ENCODE peak calls at places on chromosomes 6 and 20, in six cellular contexts. One of them, this sample, is unnamed. For H3K4me1, the result is how much of the 10 kb centered on the place peaks cover.

GRCh38 chr6:138500867-138501446 is 1.7 kb upstream of the NHSL1 start:
- DNase-seq in effector memory CD4-positive, alpha-beta T cell: no peak
- DNase-seq in psoas muscle: no peak
- DNase-seq in ovary: no peak
- DNase-seq in stomach: no peak
- DNase-seq in fibroblast of lung: no peak
- DNase-seq in this sample: no peak

GRCh38 chr20:16366548-16366947 is 206.7 kb downstream of the KIF16B start:
- DNase-seq in effector memory CD4-positive, alpha-beta T cell: no peak
- DNase-seq in psoas muscle: no peak
- DNase-seq in ovary: no peak
- DNase-seq in stomach: no peak
- DNase-seq in fibroblast of lung: no peak
- DNase-seq in this sample: no peak

GRCh38 chr20:25586877-25587276 is 1.5 kb upstream of the NINL start:
- DNase-seq in effector memory CD4-positive, alpha-beta T cell: no peak
- DNase-seq in psoas muscle: no peak
- DNase-seq in ovary: no peak
- DNase-seq in stomach: no peak
- DNase-seq in fibroblast of lung: no peak
- DNase-seq in this sample: no peak

GRCh38 chr6:154410619-154411044 is 54.0 kb upstream of the IPCEF1 start:
- DNase-seq in effector memory CD4-positive, alpha-beta T cell: no peak
- DNase-seq in psoas muscle: no peak
- DNase-seq in ovary: peak
- DNase-seq in stomach: no peak
- DNase-seq in fibroblast of lung: peak
- DNase-seq in this sample: peak

GRCh38 chr20:25490656-25491445 is 83.4 kb downstream of the GINS1 start:
- DNase-seq in effector memory CD4-positive, alpha-beta T cell: no peak
- DNase-seq in psoas muscle: no peak
- DNase-seq in ovary: no peak
- DNase-seq in stomach: no peak
- DNase-seq in fibroblast of lung: no peak
- DNase-seq in this sample: no peak

GRCh38 chr20:49811825-49812462 is 684 bp upstream of the SLC9A8 start:
- DNase-seq in effector memory CD4-positive, alpha-beta T cell: peak
- DNase-seq in psoas muscle: no peak
- DNase-seq in ovary: peak
- DNase-seq in stomach: no peak
- DNase-seq in fibroblast of lung: peak
- DNase-seq in this sample: no peak

GRCh38 chr6:39430968-39431523 is 108.5 kb upstream of the KCNK16 start:
- DNase-seq in effector memory CD4-positive, alpha-beta T cell: no peak
- DNase-seq in psoas muscle: peak
- DNase-seq in ovary: peak
- DNase-seq in stomach: peak
- DNase-seq in fibroblast of lung: no peak
- DNase-seq in this sample: peak

GRCh38 chr20:51487525-51488279 is 54.8 kb downstream of the NFATC2 start:
- DNase-seq in effector memory CD4-positive, alpha-beta T cell: no peak
- DNase-seq in psoas muscle: no peak
- DNase-seq in ovary: no peak
- DNase-seq in stomach: no peak
- DNase-seq in fibroblast of lung: peak
- DNase-seq in this sample: no peak

GRCh38 chr20:60589624-60590023 is 631.4 kb downstream of the CDH26 start:
- DNase-seq in effector memory CD4-positive, alpha-beta T cell: no peak
- DNase-seq in psoas muscle: no peak
- DNase-seq in ovary: no peak
- DNase-seq in stomach: no peak
- DNase-seq in fibroblast of lung: peak
- DNase-seq in this sample: no peak

GRCh38 chr6:18035330-18035854 is 48.0 kb upstream of the KIF13A start:
- DNase-seq in effector memory CD4-positive, alpha-beta T cell: no peak
- DNase-seq in psoas muscle: no peak
- DNase-seq in ovary: no peak
- DNase-seq in stomach: no peak
- DNase-seq in fibroblast of lung: no peak
- DNase-seq in this sample: no peak

GRCh38 chr6:137768935-137769334 is 98.1 kb upstream of the TNFAIP3 start:
- DNase-seq in effector memory CD4-positive, alpha-beta T cell: no peak
- DNase-seq in psoas muscle: no peak
- DNase-seq in ovary: no peak
- DNase-seq in stomach: no peak
- DNase-seq in fibroblast of lung: no peak
- DNase-seq in this sample: no peak

GRCh38 chr20:7883309-7883708 is 56.9 kb downstream of the HAO1 start:
- DNase-seq in effector memory CD4-positive, alpha-beta T cell: no peak
- DNase-seq in psoas muscle: no peak
- DNase-seq in ovary: no peak
- DNase-seq in stomach: no peak
- DNase-seq in fibroblast of lung: no peak
- DNase-seq in this sample: no peak

GRCh38 chr6:100622907-100623692 is 158.4 kb upstream of the SIM1 start:
- DNase-seq in effector memory CD4-positive, alpha-beta T cell: no peak
- DNase-seq in psoas muscle: no peak
- DNase-seq in ovary: no peak
- DNase-seq in stomach: no peak
- DNase-seq in fibroblast of lung: peak
- DNase-seq in this sample: no peak

GRCh38 chr20:23086056-23086551 is at the start of gene CD93:
- DNase-seq in effector memory CD4-positive, alpha-beta T cell: peak
- DNase-seq in psoas muscle: no peak
- DNase-seq in ovary: no peak
- DNase-seq in stomach: no peak
- DNase-seq in fibroblast of lung: no peak
- DNase-seq in this sample: no peak

GRCh38 chr20:49892260-49893216 is 22.8 kb downstream of the SPATA2 start:
- DNase-seq in effector memory CD4-positive, alpha-beta T cell: no peak
- DNase-seq in psoas muscle: no peak
- DNase-seq in ovary: no peak
- DNase-seq in stomach: no peak
- DNase-seq in fibroblast of lung: no peak
- DNase-seq in this sample: no peak

GRCh38 chr20:38201356-38201755 is 36.3 kb upstream of the TGM2 start:
- DNase-seq in effector memory CD4-positive, alpha-beta T cell: no peak
- DNase-seq in psoas muscle: peak
- DNase-seq in ovary: no peak
- DNase-seq in stomach: no peak
- DNase-seq in fibroblast of lung: peak
- DNase-seq in this sample: no peak

GRCh38 chr20:4406627-4407026 is 315.1 kb upstream of the PRND start:
- DNase-seq in effector memory CD4-positive, alpha-beta T cell: no peak
- DNase-seq in psoas muscle: no peak
- DNase-seq in ovary: no peak
- DNase-seq in stomach: no peak
- DNase-seq in fibroblast of lung: peak
- DNase-seq in this sample: no peak

GRCh38 chr6:37576336-37576737 is 76.6 kb upstream of the CCDC167 start:
- DNase-seq in effector memory CD4-positive, alpha-beta T cell: no peak
- DNase-seq in psoas muscle: no peak
- DNase-seq in ovary: no peak
- DNase-seq in stomach: no peak
- DNase-seq in fibroblast of lung: peak
- DNase-seq in this sample: no peak

GRCh38 chr6:38326837-38327236 is 312.9 kb downstream of the BTBD9 start:
- DNase-seq in effector memory CD4-positive, alpha-beta T cell: no peak
- DNase-seq in psoas muscle: no peak
- DNase-seq in ovary: no peak
- DNase-seq in stomach: no peak
- DNase-seq in fibroblast of lung: no peak
- DNase-seq in this sample: no peak

GRCh38 chr6:23826587-23826986 is 299.4 kb upstream of the NRSN1 start:
- DNase-seq in effector memory CD4-positive, alpha-beta T cell: no peak
- DNase-seq in psoas muscle: no peak
- DNase-seq in ovary: no peak
- DNase-seq in stomach: no peak
- DNase-seq in fibroblast of lung: peak
- DNase-seq in this sample: no peak

GRCh38 chr6:19472168-19472567 is 365.0 kb upstream of the ID4 start:
- DNase-seq in effector memory CD4-positive, alpha-beta T cell: no peak
- DNase-seq in psoas muscle: no peak
- DNase-seq in ovary: no peak
- DNase-seq in stomach: no peak
- DNase-seq in fibroblast of lung: peak
- DNase-seq in this sample: no peak

GRCh38 chr6:139756381-139756780 is 381.9 kb upstream of the CITED2 start:
- DNase-seq in effector memory CD4-positive, alpha-beta T cell: no peak
- DNase-seq in psoas muscle: no peak
- DNase-seq in ovary: no peak
- DNase-seq in stomach: no peak
- DNase-seq in fibroblast of lung: no peak
- DNase-seq in this sample: no peak

GRCh38 chr6:52826513-52826912 is 14.1 kb downstream of the GSTA5 start:
- DNase-seq in effector memory CD4-positive, alpha-beta T cell: no peak
- DNase-seq in psoas muscle: no peak
- DNase-seq in ovary: no peak
- DNase-seq in stomach: no peak
- DNase-seq in fibroblast of lung: no peak
- DNase-seq in this sample: no peak

GRCh38 chr6:165662041-165662491 is 975 bp downstream of the PDE10A start:
- DNase-seq in effector memory CD4-positive, alpha-beta T cell: no peak
- DNase-seq in psoas muscle: no peak
- DNase-seq in ovary: no peak
- DNase-seq in stomach: no peak
- DNase-seq in fibroblast of lung: no peak
- DNase-seq in this sample: peak

GRCh38 chr6:15259766-15260098 is 13.9 kb downstream of the JARID2 start:
- DNase-seq in effector memory CD4-positive, alpha-beta T cell: no peak
- DNase-seq in psoas muscle: no peak
- DNase-seq in ovary: no peak
- DNase-seq in stomach: no peak
- DNase-seq in fibroblast of lung: no peak
- DNase-seq in this sample: no peak
- H3K4me1 ChIP-seq in effector memory CD4-positive, alpha-beta T cell: under half
- H3K4me1 ChIP-seq in psoas muscle: half or more
- H3K4me1 ChIP-seq in ovary: under half
- H3K4me1 ChIP-seq in stomach: under half
- H3K4me1 ChIP-seq in fibroblast of lung: under half
- H3K4me1 ChIP-seq in this sample: half or more

GRCh38 chr6:156957931-156958547 is 180.9 kb downstream of the ARID1B start:
- DNase-seq in effector memory CD4-positive, alpha-beta T cell: no peak
- DNase-seq in psoas muscle: no peak
- DNase-seq in ovary: no peak
- DNase-seq in stomach: no peak
- DNase-seq in fibroblast of lung: peak
- DNase-seq in this sample: no peak

GRCh38 chr6:156955494-156956183 is 178.5 kb downstream of the ARID1B start:
- DNase-seq in effector memory CD4-positive, alpha-beta T cell: no peak
- DNase-seq in psoas muscle: peak
- DNase-seq in ovary: no peak
- DNase-seq in stomach: peak
- DNase-seq in fibroblast of lung: no peak
- DNase-seq in this sample: no peak

GRCh38 chr6:156954781-156955180 is 177.6 kb downstream of the ARID1B start:
- DNase-seq in effector memory CD4-positive, alpha-beta T cell: no peak
- DNase-seq in psoas muscle: no peak
- DNase-seq in ovary: no peak
- DNase-seq in stomach: no peak
- DNase-seq in fibroblast of lung: no peak
- DNase-seq in this sample: no peak

GRCh38 chr6:156954191-156954590 is 177.0 kb downstream of the ARID1B start:
- DNase-seq in effector memory CD4-positive, alpha-beta T cell: no peak
- DNase-seq in psoas muscle: no peak
- DNase-seq in ovary: no peak
- DNase-seq in stomach: no peak
- DNase-seq in fibroblast of lung: no peak
- DNase-seq in this sample: no peak

DNA sequence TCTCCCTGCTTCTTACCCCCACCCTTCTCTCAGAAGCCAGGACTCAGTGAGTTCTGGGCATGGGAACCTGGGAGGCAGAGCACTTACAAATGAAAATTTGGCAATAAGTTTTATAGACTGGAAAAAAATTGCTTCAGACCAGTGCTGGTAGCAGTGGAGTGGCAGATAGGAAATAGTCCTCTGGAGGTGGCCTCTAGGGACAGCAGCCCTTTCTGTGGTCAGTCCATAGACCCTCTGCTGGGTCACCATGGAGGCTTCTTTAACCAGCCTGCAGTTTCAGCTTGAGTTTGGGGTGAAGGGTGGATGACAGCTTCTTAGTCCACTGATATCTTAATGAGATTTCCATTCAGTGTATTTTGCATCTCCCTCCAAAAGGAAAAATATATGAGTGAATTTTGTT is 179.1 kb downstream of the ARID1B start:
- DNase-seq in effector memory CD4-positive, alpha-beta T cell: no peak
- DNase-seq in psoas muscle: no peak
- DNase-seq in ovary: no peak
- DNase-seq in stomach: no peak
- DNase-seq in fibroblast of lung: no peak
- DNase-seq in this sample: no peak
- H3K4me1 ChIP-seq in effector memory CD4-positive, alpha-beta T cell: under half
- H3K4me1 ChIP-seq in psoas muscle: half or more
- H3K4me1 ChIP-seq in ovary: under half
- H3K4me1 ChIP-seq in stomach: under half
- H3K4me1 ChIP-seq in fibroblast of lung: under half
- H3K4me1 ChIP-seq in this sample: under half

GRCh38 chr6:7139835-7140470 is 32.2 kb downstream of the RREB1 start:
- DNase-seq in effector memory CD4-positive, alpha-beta T cell: no peak
- DNase-seq in psoas muscle: no peak
- DNase-seq in ovary: no peak
- DNase-seq in stomach: no peak
- DNase-seq in fibroblast of lung: no peak
- DNase-seq in this sample: no peak
- H3K4me1 ChIP-seq in effector memory CD4-positive, alpha-beta T cell: under half
- H3K4me1 ChIP-seq in psoas muscle: half or more
- H3K4me1 ChIP-seq in ovary: under half
- H3K4me1 ChIP-seq in stomach: half or more
- H3K4me1 ChIP-seq in fibroblast of lung: under half
- H3K4me1 ChIP-seq in this sample: half or more

DNA sequence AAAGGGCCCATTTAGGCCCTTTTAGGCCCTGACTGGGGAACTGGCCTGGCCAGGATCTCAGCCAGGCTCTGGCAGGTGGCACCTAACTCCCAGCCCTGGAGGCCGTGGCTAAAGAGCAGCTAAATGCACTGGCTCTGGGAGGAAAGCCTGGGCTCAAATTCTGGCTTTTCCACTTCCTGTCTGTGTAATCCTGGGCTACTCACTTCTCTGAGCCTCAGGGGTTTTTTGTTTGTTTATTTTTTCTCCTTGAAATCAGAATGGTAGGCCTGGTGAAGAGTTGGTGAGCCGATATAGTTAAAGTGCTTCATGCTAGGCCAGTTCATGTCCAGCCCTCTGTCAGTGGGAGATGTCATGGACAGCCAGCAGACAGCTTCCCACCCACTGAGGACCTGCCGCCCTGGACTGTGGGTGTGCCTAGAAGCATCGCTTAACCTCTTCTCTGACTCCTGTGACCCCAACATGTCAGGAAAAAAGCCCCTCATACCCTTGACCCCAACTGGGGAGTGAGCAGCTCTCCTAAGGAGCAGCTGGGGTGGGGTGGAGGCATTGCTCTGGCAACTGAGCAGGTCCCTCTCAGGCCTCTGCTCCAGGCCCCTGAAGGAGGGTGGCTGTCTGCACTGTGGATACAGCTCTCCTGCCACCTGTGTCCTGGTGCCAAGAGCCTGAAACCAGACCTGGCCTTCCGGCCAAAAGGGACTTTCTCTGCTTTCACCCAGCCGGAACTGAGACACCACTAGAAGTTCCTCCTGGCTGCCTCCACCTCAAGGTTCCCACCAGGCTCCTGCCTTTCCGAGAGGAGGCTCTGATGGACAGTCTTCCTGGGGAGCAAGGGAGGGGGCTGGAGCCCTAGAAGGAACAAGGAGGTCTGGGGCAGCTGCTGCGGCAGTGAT is 57.2 kb upstream of the MYL9 start:
- DNase-seq in effector memory CD4-positive, alpha-beta T cell: no peak
- DNase-seq in psoas muscle: peak
- DNase-seq in ovary: no peak
- DNase-seq in stomach: peak
- DNase-seq in fibroblast of lung: no peak
- DNase-seq in this sample: no peak
- H3K4me1 ChIP-seq in effector memory CD4-positive, alpha-beta T cell: under half
- H3K4me1 ChIP-seq in psoas muscle: half or more
- H3K4me1 ChIP-seq in ovary: under half
- H3K4me1 ChIP-seq in stomach: half or more
- H3K4me1 ChIP-seq in fibroblast of lung: under half
- H3K4me1 ChIP-seq in this sample: under half